ENCODE peak calls at places on chromosomes 16 and 17, in seven cellular contexts. One of them, this sample, is unnamed.

GRCh38 chr17:1709971-1710806 is at the start of gene TLCD2:
- DNase-seq in AG10803: peak; percentile 77
- DNase-seq in neural progenitor cell: peak; percentile 79
- DNase-seq in kidney: peak; percentile 92
- DNase-seq in pancreas: peak; percentile 78
- DNase-seq in stomach: peak; percentile 80
- DNase-seq in body of pancreas: peak; percentile 70
- DNase-seq in this sample: peak; percentile 84

GRCh38 chr17:50498021-50498874 is 10.0 kb upstream of the MYCBPAP start:
- DNase-seq in AG10803: no peak
- DNase-seq in neural progenitor cell: no peak
- DNase-seq in kidney: peak; percentile 52
- DNase-seq in pancreas: no peak
- DNase-seq in stomach: peak; percentile 43
- DNase-seq in body of pancreas: no peak
- DNase-seq in this sample: no peak

GRCh38 chr17:40452074-40452787 is 9.0 kb downstream of the IGFBP4 start:
- DNase-seq in AG10803: peak; percentile 88
- DNase-seq in neural progenitor cell: no peak
- DNase-seq in kidney: peak; percentile 65
- DNase-seq in pancreas: no peak
- DNase-seq in stomach: no peak
- DNase-seq in body of pancreas: peak; percentile 19
- DNase-seq in this sample: peak; percentile 77

GRCh38 chr17:74750327-74751069 is 2.1 kb downstream of the NHERF1 start:
- DNase-seq in AG10803: no peak
- DNase-seq in neural progenitor cell: no peak
- DNase-seq in kidney: no peak
- DNase-seq in pancreas: peak; percentile 93
- DNase-seq in stomach: peak; percentile 80
- DNase-seq in body of pancreas: peak; percentile 98
- DNase-seq in this sample: no peak

GRCh38 chr16:12450381-12450780 is 353.3 kb downstream of the CPPED1 start:
- DNase-seq in AG10803: no peak
- DNase-seq in neural progenitor cell: no peak
- DNase-seq in kidney: no peak
- DNase-seq in pancreas: no peak
- DNase-seq in stomach: no peak
- DNase-seq in body of pancreas: no peak
- DNase-seq in this sample: no peak

GRCh38 chr17:45992175-45992574 is 6.9 kb upstream of the STH start:
- DNase-seq in AG10803: no peak
- DNase-seq in neural progenitor cell: no peak
- DNase-seq in kidney: no peak
- DNase-seq in pancreas: no peak
- DNase-seq in stomach: no peak
- DNase-seq in body of pancreas: no peak
- DNase-seq in this sample: no peak

GRCh38 chr17:55441544-55441943 is 19.9 kb upstream of the MMD start:
- DNase-seq in AG10803: no peak
- DNase-seq in neural progenitor cell: no peak
- DNase-seq in kidney: no peak
- DNase-seq in pancreas: no peak
- DNase-seq in stomach: no peak
- DNase-seq in body of pancreas: no peak
- DNase-seq in this sample: no peak

GRCh38 chr17:28029033-28029432 is 13.4 kb upstream of the NLK start:
- DNase-seq in AG10803: no peak
- DNase-seq in neural progenitor cell: no peak
- DNase-seq in kidney: no peak
- DNase-seq in pancreas: no peak
- DNase-seq in stomach: no peak
- DNase-seq in body of pancreas: no peak
- DNase-seq in this sample: no peak

GRCh38 chr16:13138528-13138927 is 237.1 kb downstream of the SHISA9 start:
- DNase-seq in AG10803: peak; percentile 6
- DNase-seq in neural progenitor cell: no peak
- DNase-seq in kidney: no peak
- DNase-seq in pancreas: no peak
- DNase-seq in stomach: no peak
- DNase-seq in body of pancreas: no peak
- DNase-seq in this sample: no peak

GRCh38 chr17:64005734-64006167 is 7.6 kb downstream of the PRR29 start:
- DNase-seq in AG10803: no peak
- DNase-seq in neural progenitor cell: no peak
- DNase-seq in kidney: peak; percentile 80
- DNase-seq in pancreas: no peak
- DNase-seq in stomach: peak; percentile 64
- DNase-seq in body of pancreas: peak; percentile 48
- DNase-seq in this sample: peak; percentile 59

GRCh38 chr17:81397314-81398169 is 2.3 kb downstream of the BAHCC1 start:
- DNase-seq in AG10803: peak; percentile 47
- DNase-seq in neural progenitor cell: peak; percentile 97
- DNase-seq in kidney: no peak
- DNase-seq in pancreas: no peak
- DNase-seq in stomach: peak; percentile 74
- DNase-seq in body of pancreas: no peak
- DNase-seq in this sample: no peak

GRCh38 chr16:85994492-85995433 is 95.8 kb downstream of the IRF8 start:
- DNase-seq in AG10803: peak; percentile 5
- DNase-seq in neural progenitor cell: peak; percentile 27
- DNase-seq in kidney: no peak
- DNase-seq in pancreas: no peak
- DNase-seq in stomach: peak; percentile 13
- DNase-seq in body of pancreas: no peak
- DNase-seq in this sample: no peak

GRCh38 chr16:3804426-3805016 is 76.0 kb downstream of the CREBBP start:
- DNase-seq in AG10803: no peak
- DNase-seq in neural progenitor cell: no peak
- DNase-seq in kidney: no peak
- DNase-seq in pancreas: no peak
- DNase-seq in stomach: no peak
- DNase-seq in body of pancreas: no peak
- DNase-seq in this sample: no peak

GRCh38 chr17:17628388-17629008 is 37.0 kb upstream of the PEMT start:
- DNase-seq in AG10803: no peak
- DNase-seq in neural progenitor cell: no peak
- DNase-seq in kidney: no peak
- DNase-seq in pancreas: no peak
- DNase-seq in stomach: peak; percentile 46
- DNase-seq in body of pancreas: no peak
- DNase-seq in this sample: no peak

GRCh38 chr17:60720763-60721531 is 43.3 kb downstream of the BCAS3 start:
- DNase-seq in AG10803: peak; percentile 73
- DNase-seq in neural progenitor cell: peak; percentile 72
- DNase-seq in kidney: no peak
- DNase-seq in pancreas: no peak
- DNase-seq in stomach: no peak
- DNase-seq in body of pancreas: peak; percentile 57
- DNase-seq in this sample: no peak

DNA sequence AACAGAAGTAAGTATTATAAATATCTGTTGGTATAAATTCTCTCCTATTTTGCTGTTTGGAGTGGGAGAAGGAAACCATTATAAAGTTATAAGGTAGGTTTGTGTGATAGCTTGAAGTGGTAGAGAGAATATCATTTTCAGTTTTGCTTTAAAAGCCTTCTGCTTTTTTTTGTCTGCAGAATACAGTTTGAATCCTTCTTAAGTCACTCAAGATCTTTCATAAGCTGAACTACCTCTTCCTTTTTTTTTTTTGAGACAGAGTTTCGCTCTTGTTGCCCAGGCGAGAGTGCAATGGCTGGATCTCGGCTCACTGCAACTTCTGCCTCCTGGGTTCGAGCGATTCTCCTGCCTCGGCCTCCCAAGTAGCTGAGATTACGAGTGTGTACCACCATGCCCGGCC is 9.0 kb downstream of the ATAD5 start:
- DNase-seq in AG10803: no peak
- DNase-seq in neural progenitor cell: no peak
- DNase-seq in kidney: no peak
- DNase-seq in pancreas: no peak
- DNase-seq in stomach: no peak
- DNase-seq in body of pancreas: no peak
- DNase-seq in this sample: no peak
- H3K4me3 ChIP-seq in AG10803: no peak overlapping the region
- H3K4me3 ChIP-seq in neural progenitor cell: no peak overlapping the region
- H3K4me3 ChIP-seq in kidney: no peak overlapping the region
- H3K4me3 ChIP-seq in pancreas: no peak overlapping the region
- H3K4me3 ChIP-seq in stomach: no peak overlapping the region
- H3K4me3 ChIP-seq in body of pancreas: no peak overlapping the region
- H3K4me3 ChIP-seq in this sample: no peak overlapping the region

GRCh38 chr17:15261063-15261817 is 3.9 kb downstream of the PMP22 start:
- DNase-seq in AG10803: peak; percentile 57
- DNase-seq in neural progenitor cell: peak; percentile 85
- DNase-seq in kidney: peak; percentile 84
- DNase-seq in pancreas: peak; percentile 46
- DNase-seq in stomach: peak; percentile 36
- DNase-seq in body of pancreas: peak; percentile 38
- DNase-seq in this sample: no peak

GRCh38 chr17:15263680-15264079 is 1.4 kb downstream of the PMP22 start:
- DNase-seq in AG10803: no peak
- DNase-seq in neural progenitor cell: no peak
- DNase-seq in kidney: no peak
- DNase-seq in pancreas: no peak
- DNase-seq in stomach: no peak
- DNase-seq in body of pancreas: no peak
- DNase-seq in this sample: no peak

GRCh38 chr17:15261818-15262290 is 3.3 kb downstream of the PMP22 start:
- DNase-seq in AG10803: peak; percentile 44
- DNase-seq in neural progenitor cell: peak; percentile 45
- DNase-seq in kidney: no peak
- DNase-seq in pancreas: no peak
- DNase-seq in stomach: no peak
- DNase-seq in body of pancreas: no peak
- DNase-seq in this sample: no peak

GRCh38 chr17:15263206-15263579 is 1.9 kb downstream of the PMP22 start:
- DNase-seq in AG10803: peak; percentile 91
- DNase-seq in neural progenitor cell: peak; percentile 73
- DNase-seq in kidney: peak; percentile 94
- DNase-seq in pancreas: peak; percentile 45
- DNase-seq in stomach: peak; percentile 54
- DNase-seq in body of pancreas: peak; percentile 61
- DNase-seq in this sample: peak; percentile 96

GRCh38 chr17:15262291-15263205 is 2.6 kb downstream of the PMP22 start:
- DNase-seq in AG10803: peak; percentile 94
- DNase-seq in neural progenitor cell: peak; percentile 81
- DNase-seq in kidney: peak; percentile 95
- DNase-seq in pancreas: peak; percentile 61
- DNase-seq in stomach: peak; percentile 63
- DNase-seq in body of pancreas: peak; percentile 78
- DNase-seq in this sample: peak; percentile 93
- TF ChIP-seq CTCF in AG10803: peak; percentile 31
- TF ChIP-seq CTCF in neural progenitor cell: no peak
- TF ChIP-seq CTCF in kidney: no peak
- TF ChIP-seq CTCF in pancreas: no peak
- TF ChIP-seq CTCF in stomach: no peak
- TF ChIP-seq CTCF in body of pancreas: no peak
- TF ChIP-seq CTCF in this sample: peak; percentile 68

GRCh38 chr17:3959921-3960601 is 4.2 kb downstream of the ATP2A3 start:
- DNase-seq in AG10803: no peak
- DNase-seq in neural progenitor cell: no peak
- DNase-seq in kidney: no peak
- DNase-seq in pancreas: no peak
- DNase-seq in stomach: no peak
- DNase-seq in body of pancreas: no peak
- DNase-seq in this sample: no peak

GRCh38 chr17:3959295-3959899 is 4.8 kb downstream of the ATP2A3 start:
- DNase-seq in AG10803: peak; percentile 9
- DNase-seq in neural progenitor cell: no peak
- DNase-seq in kidney: no peak
- DNase-seq in pancreas: peak; percentile 73
- DNase-seq in stomach: peak; percentile 66
- DNase-seq in body of pancreas: peak; percentile 56
- DNase-seq in this sample: no peak

GRCh38 chr17:3961564-3962047 is 2.6 kb downstream of the ATP2A3 start:
- DNase-seq in AG10803: no peak
- DNase-seq in neural progenitor cell: no peak
- DNase-seq in kidney: peak; percentile 73
- DNase-seq in pancreas: no peak
- DNase-seq in stomach: no peak
- DNase-seq in body of pancreas: no peak
- DNase-seq in this sample: no peak

GRCh38 chr17:3962217-3963069 is 1.8 kb downstream of the ATP2A3 start:
- DNase-seq in AG10803: no peak
- DNase-seq in neural progenitor cell: no peak
- DNase-seq in kidney: peak; percentile 50
- DNase-seq in pancreas: no peak
- DNase-seq in stomach: no peak
- DNase-seq in body of pancreas: no peak
- DNase-seq in this sample: no peak

GRCh38 chr17:3960764-3961163 is 3.5 kb downstream of the ATP2A3 start:
- DNase-seq in AG10803: peak; percentile 60
- DNase-seq in neural progenitor cell: no peak
- DNase-seq in kidney: no peak
- DNase-seq in pancreas: no peak
- DNase-seq in stomach: no peak
- DNase-seq in body of pancreas: peak; percentile 63
- DNase-seq in this sample: peak; percentile 61
- H3K4me3 ChIP-seq in AG10803: no peak overlapping the region
- H3K4me3 ChIP-seq in neural progenitor cell: no peak overlapping the region
- H3K4me3 ChIP-seq in kidney: no peak overlapping the region
- H3K4me3 ChIP-seq in pancreas: no peak overlapping the region
- H3K4me3 ChIP-seq in stomach: no peak overlapping the region
- H3K4me3 ChIP-seq in body of pancreas: no peak overlapping the region
- H3K4me3 ChIP-seq in this sample: no peak overlapping the region

DNA sequence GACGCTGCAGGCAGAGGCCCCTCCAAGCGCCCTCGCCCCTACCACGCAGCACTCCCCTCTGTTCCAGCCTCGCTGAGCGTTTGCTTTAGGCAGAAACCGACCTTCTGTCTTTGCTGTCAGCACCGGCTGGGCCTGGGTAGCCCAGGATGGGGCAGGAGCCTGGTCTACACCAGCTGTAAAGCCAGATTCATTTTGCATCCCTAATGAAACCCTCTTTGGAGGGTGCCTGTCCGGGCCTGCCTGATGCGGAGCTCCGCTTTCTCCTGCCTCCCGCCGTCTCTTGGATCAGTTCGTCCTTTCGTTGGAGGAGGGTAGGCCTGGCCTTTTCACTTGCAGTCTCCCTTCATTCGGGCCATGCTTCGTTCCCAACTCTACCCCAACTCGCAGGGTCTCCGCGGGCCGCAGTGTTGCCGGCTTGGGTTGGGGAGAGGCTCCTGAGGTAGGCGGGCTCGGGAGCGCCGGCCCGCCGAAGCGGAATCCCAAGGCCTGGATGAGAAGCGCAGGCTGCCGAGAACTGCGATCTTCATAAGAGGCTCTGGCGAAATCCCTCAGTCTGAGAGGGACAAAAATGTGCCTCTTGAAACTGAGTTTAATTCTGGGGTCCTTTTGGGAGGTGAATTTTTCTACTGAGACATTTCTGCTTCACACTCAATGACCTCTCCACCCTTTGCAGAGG is 4.9 kb upstream of the HOXB8 start:
- DNase-seq in AG10803: no peak
- DNase-seq in neural progenitor cell: peak; percentile 57
- DNase-seq in kidney: peak; percentile 71
- DNase-seq in pancreas: no peak
- DNase-seq in stomach: no peak
- DNase-seq in body of pancreas: no peak
- DNase-seq in this sample: no peak
- TF ChIP-seq CTCF in AG10803: no peak
- TF ChIP-seq CTCF in neural progenitor cell: no peak
- TF ChIP-seq CTCF in kidney: no peak
- TF ChIP-seq CTCF in pancreas: no peak
- TF ChIP-seq CTCF in stomach: no peak
- TF ChIP-seq CTCF in body of pancreas: no peak
- TF ChIP-seq CTCF in this sample: no peak

GRCh38 chr16:89113152-89113547 is 19.5 kb downstream of the ACSF3 start:
- DNase-seq in AG10803: no peak
- DNase-seq in neural progenitor cell: no peak
- DNase-seq in kidney: peak; percentile 52
- DNase-seq in pancreas: no peak
- DNase-seq in stomach: no peak
- DNase-seq in body of pancreas: no peak
- DNase-seq in this sample: no peak
- H3K4me3 ChIP-seq in AG10803: no peak overlapping the region
- H3K4me3 ChIP-seq in neural progenitor cell: no peak overlapping the region
- H3K4me3 ChIP-seq in kidney: no peak overlapping the region
- H3K4me3 ChIP-seq in pancreas: no peak overlapping the region
- H3K4me3 ChIP-seq in stomach: no peak overlapping the region
- H3K4me3 ChIP-seq in body of pancreas: no peak overlapping the region
- H3K4me3 ChIP-seq in this sample: no peak overlapping the region

This sample was measured in right atrium auricular region.